ENCODE peak calls at places on chromosomes 1 and 21, in four cellular contexts. One of them, this sample, is unnamed. For H3K4me1 and H3K9me3, the result is how much of the 10 kb centered on the place peaks cover.

GRCh38 chr1:214328770-214329455 is 48.0 kb downstream of the SMYD2 start:
- DNase-seq in right lobe of liver: peak
- DNase-seq in pancreas: peak
- DNase-seq in ovary: peak
- DNase-seq in this sample: peak

GRCh38 chr1:228369608-228370438 is 36.8 kb downstream of the TRIM11 start:
- DNase-seq in right lobe of liver: no peak
- DNase-seq in pancreas: no peak
- DNase-seq in ovary: no peak
- DNase-seq in this sample: no peak

GRCh38 chr1:108512239-108513071 is 47.4 kb upstream of the EEIG2 start:
- DNase-seq in right lobe of liver: no peak
- DNase-seq in pancreas: no peak
- DNase-seq in ovary: no peak
- DNase-seq in this sample: peak

GRCh38 chr1:228837817-228838716 is 102.8 kb downstream of the RHOU start:
- DNase-seq in right lobe of liver: peak
- DNase-seq in pancreas: peak
- DNase-seq in ovary: peak
- DNase-seq in this sample: no peak

GRCh38 chr1:8435569-8436071 is 117.7 kb downstream of the SLC45A1 start:
- DNase-seq in right lobe of liver: no peak
- DNase-seq in pancreas: no peak
- DNase-seq in ovary: no peak
- DNase-seq in this sample: no peak

GRCh38 chr1:54255026-54255425 is 55.1 kb downstream of the MRPL37 start:
- DNase-seq in right lobe of liver: no peak
- DNase-seq in pancreas: no peak
- DNase-seq in ovary: no peak
- DNase-seq in this sample: no peak

GRCh38 chr1:24920155-24920925 is 9.7 kb downstream of the RUNX3 start:
- DNase-seq in right lobe of liver: no peak
- DNase-seq in pancreas: no peak
- DNase-seq in ovary: no peak
- DNase-seq in this sample: no peak

GRCh38 chr1:63795455-63795854 is 21.6 kb downstream of the ROR1 start:
- DNase-seq in right lobe of liver: no peak
- DNase-seq in pancreas: no peak
- DNase-seq in ovary: no peak
- DNase-seq in this sample: no peak

GRCh38 chr1:18128298-18128697 is 20.7 kb downstream of the IGSF21 start:
- DNase-seq in right lobe of liver: peak
- DNase-seq in pancreas: no peak
- DNase-seq in ovary: no peak
- DNase-seq in this sample: no peak

GRCh38 chr1:162390396-162391185 is 9.1 kb downstream of the C1orf226 start:
- DNase-seq in right lobe of liver: no peak
- DNase-seq in pancreas: no peak
- DNase-seq in ovary: no peak
- DNase-seq in this sample: no peak

GRCh38 chr21:42793774-42794173 is 85.6 kb downstream of the WDR4 start:
- DNase-seq in right lobe of liver: no peak
- DNase-seq in pancreas: no peak
- DNase-seq in ovary: no peak
- DNase-seq in this sample: no peak
- H3K4me1 ChIP-seq in right lobe of liver: under half
- H3K4me1 ChIP-seq in pancreas: under half
- H3K4me1 ChIP-seq in ovary: under half
- H3K4me1 ChIP-seq in this sample: under half

DNA sequence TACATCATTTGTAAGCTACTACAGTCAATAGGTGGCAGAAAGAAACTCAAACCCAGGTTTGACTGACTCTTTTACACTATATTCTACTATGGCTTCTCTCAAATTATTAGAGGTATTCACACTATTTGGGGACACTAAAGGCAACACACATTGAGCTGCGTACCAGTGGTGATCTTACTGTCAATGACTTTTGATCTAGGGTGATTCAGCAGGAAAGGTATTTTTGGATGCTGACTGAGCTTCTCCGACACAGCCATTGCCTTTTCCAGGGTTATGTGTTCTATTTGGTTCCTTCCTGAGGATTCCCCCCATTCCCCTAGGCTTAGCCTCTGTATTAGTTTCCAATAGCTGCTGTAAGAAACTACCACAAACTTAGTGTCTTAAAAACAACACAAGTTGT is 73.2 kb upstream of the JAK1 start:
- DNase-seq in right lobe of liver: no peak
- DNase-seq in pancreas: no peak
- DNase-seq in ovary: no peak
- DNase-seq in this sample: no peak
- H3K9me3 ChIP-seq in right lobe of liver: under half
- H3K9me3 ChIP-seq in pancreas: under half
- H3K9me3 ChIP-seq in ovary: under half
- H3K9me3 ChIP-seq in this sample: under half

GRCh38 chr1:21935393-21935804 is 1.7 kb downstream of the HSPG2 start:
- DNase-seq in right lobe of liver: no peak
- DNase-seq in pancreas: no peak
- DNase-seq in ovary: no peak
- DNase-seq in this sample: no peak
- H3K4me3 ChIP-seq in right lobe of liver: peak
- H3K4me3 ChIP-seq in pancreas: peak
- H3K4me3 ChIP-seq in ovary: peak
- H3K4me3 ChIP-seq in this sample: peak

GRCh38 chr21:26112979-26113378 is 57.6 kb downstream of the APP start:
- DNase-seq in right lobe of liver: no peak
- DNase-seq in pancreas: peak
- DNase-seq in ovary: no peak
- DNase-seq in this sample: no peak

GRCh38 chr21:26115899-26116298 is 54.7 kb downstream of the APP start:
- DNase-seq in right lobe of liver: no peak
- DNase-seq in pancreas: no peak
- DNase-seq in ovary: no peak
- DNase-seq in this sample: no peak

GRCh38 chr21:26117324-26117971 is 53.1 kb downstream of the APP start:
- DNase-seq in right lobe of liver: no peak
- DNase-seq in pancreas: no peak
- DNase-seq in ovary: no peak
- DNase-seq in this sample: no peak

GRCh38 chr21:26116456-26117011 is 54.0 kb downstream of the APP start:
- DNase-seq in right lobe of liver: no peak
- DNase-seq in pancreas: peak
- DNase-seq in ovary: no peak
- DNase-seq in this sample: no peak

DNA sequence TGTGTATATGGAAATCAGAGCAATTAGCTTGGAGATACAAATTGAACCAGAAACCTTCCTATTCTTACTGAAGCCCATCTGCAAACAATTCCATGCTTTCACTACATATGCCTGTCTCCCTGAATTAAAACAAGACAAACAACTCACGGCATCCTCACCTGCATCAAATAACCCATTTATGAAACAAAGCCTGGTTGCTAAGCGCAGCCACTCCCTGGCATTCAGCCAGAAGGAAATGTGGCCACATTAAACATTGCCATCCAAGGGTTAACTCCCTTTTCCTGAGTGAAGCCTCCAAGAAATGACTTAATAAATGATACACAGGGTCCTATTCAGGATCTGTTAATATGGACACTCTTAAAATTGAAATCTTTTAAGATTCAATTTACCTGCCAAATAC is 55.2 kb downstream of the APP start:
- DNase-seq in right lobe of liver: no peak
- DNase-seq in pancreas: no peak
- DNase-seq in ovary: no peak
- DNase-seq in this sample: no peak
- H3K4me1 ChIP-seq in right lobe of liver: under half
- H3K4me1 ChIP-seq in pancreas: under half
- H3K4me1 ChIP-seq in ovary: under half
- H3K4me1 ChIP-seq in this sample: under half

GRCh38 chr1:2788506-2789163 is 12.9 kb downstream of the TTC34 start:
- DNase-seq in right lobe of liver: peak
- DNase-seq in pancreas: no peak
- DNase-seq in ovary: no peak
- DNase-seq in this sample: no peak

GRCh38 chr1:2789986-2790581 is 11.4 kb downstream of the TTC34 start:
- DNase-seq in right lobe of liver: peak
- DNase-seq in pancreas: no peak
- DNase-seq in ovary: no peak
- DNase-seq in this sample: no peak

GRCh38 chr1:2787163-2787911 is 14.2 kb downstream of the TTC34 start:
- DNase-seq in right lobe of liver: peak
- DNase-seq in pancreas: no peak
- DNase-seq in ovary: peak
- DNase-seq in this sample: no peak

GRCh38 chr1:2791027-2791760 is 10.3 kb downstream of the TTC34 start:
- DNase-seq in right lobe of liver: no peak
- DNase-seq in pancreas: no peak
- DNase-seq in ovary: no peak
- DNase-seq in this sample: no peak

GRCh38 chr1:2789164-2789985 is 12.1 kb downstream of the TTC34 start:
- DNase-seq in right lobe of liver: peak
- DNase-seq in pancreas: no peak
- DNase-seq in ovary: no peak
- DNase-seq in this sample: peak
- H3K9me3 ChIP-seq in right lobe of liver: under half
- H3K9me3 ChIP-seq in pancreas: under half
- H3K9me3 ChIP-seq in ovary: under half
- H3K9me3 ChIP-seq in this sample: under half

GRCh38 chr21:42120904-42121535 is 49.9 kb downstream of the UMODL1 start:
- DNase-seq in right lobe of liver: no peak
- DNase-seq in pancreas: no peak
- DNase-seq in ovary: no peak
- DNase-seq in this sample: no peak
- H3K4me3 ChIP-seq in right lobe of liver: no peak
- H3K4me3 ChIP-seq in pancreas: no peak
- H3K4me3 ChIP-seq in ovary: no peak
- H3K4me3 ChIP-seq in this sample: no peak

GRCh38 chr1:28507247-28507645 is 1.4 kb downstream of the RCC1 start:
- DNase-seq in right lobe of liver: no peak
- DNase-seq in pancreas: no peak
- DNase-seq in ovary: no peak
- DNase-seq in this sample: no peak

GRCh38 chr1:28509705-28510349 is 4.0 kb downstream of the RCC1 start:
- DNase-seq in right lobe of liver: no peak
- DNase-seq in pancreas: no peak
- DNase-seq in ovary: no peak
- DNase-seq in this sample: peak

GRCh38 chr1:28506907-28507246 is 1.0 kb downstream of the RCC1 start:
- DNase-seq in right lobe of liver: no peak
- DNase-seq in pancreas: no peak
- DNase-seq in ovary: no peak
- DNase-seq in this sample: no peak

GRCh38 chr1:28507646-28508434 is 2.0 kb downstream of the RCC1 start:
- DNase-seq in right lobe of liver: no peak
- DNase-seq in pancreas: no peak
- DNase-seq in ovary: no peak
- DNase-seq in this sample: no peak

DNA sequence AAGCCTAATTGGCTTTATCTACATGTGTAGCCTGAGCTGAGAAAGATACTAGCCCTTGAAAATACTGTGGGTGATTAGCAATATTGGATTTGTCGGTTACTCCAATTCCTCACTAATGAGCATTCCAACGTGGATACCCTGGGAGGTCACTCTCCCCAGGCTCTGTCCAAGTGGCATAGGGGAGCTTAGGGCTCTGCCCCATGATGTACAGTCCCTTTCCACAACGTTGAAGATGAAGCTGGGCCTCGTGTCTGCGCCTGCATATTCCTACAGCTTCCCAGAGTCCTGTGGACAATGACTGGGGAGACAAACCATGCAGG is 2.6 kb downstream of the RCC1 start:
- DNase-seq in right lobe of liver: no peak
- DNase-seq in pancreas: no peak
- DNase-seq in ovary: no peak
- DNase-seq in this sample: no peak
- H3K4me1 ChIP-seq in right lobe of liver: under half
- H3K4me1 ChIP-seq in pancreas: under half
- H3K4me1 ChIP-seq in ovary: under half
- H3K4me1 ChIP-seq in this sample: under half

GRCh38 chr1:152501704-152502103 is 8.9 kb upstream of the LCE5A start:
- DNase-seq in right lobe of liver: no peak
- DNase-seq in pancreas: no peak
- DNase-seq in ovary: no peak
- DNase-seq in this sample: no peak
- H3K9me3 ChIP-seq in right lobe of liver: under half
- H3K9me3 ChIP-seq in pancreas: under half
- H3K9me3 ChIP-seq in ovary: under half
- H3K9me3 ChIP-seq in this sample: under half

GRCh38 chr1:26155370-26156284 is 3.3 kb upstream of the FAM110D start:
- DNase-seq in right lobe of liver: no peak
- DNase-seq in pancreas: no peak
- DNase-seq in ovary: no peak
- DNase-seq in this sample: no peak

GRCh38 chr1:26158271-26159112 is at the start of gene FAM110D:
- DNase-seq in right lobe of liver: no peak
- DNase-seq in pancreas: no peak
- DNase-seq in ovary: no peak
- DNase-seq in this sample: no peak

GRCh38 chr1:26153966-26154572 is 4.8 kb upstream of the FAM110D start:
- DNase-seq in right lobe of liver: no peak
- DNase-seq in pancreas: no peak
- DNase-seq in ovary: no peak
- DNase-seq in this sample: no peak

GRCh38 chr1:26154750-26155149 is 4.1 kb upstream of the FAM110D start:
- DNase-seq in right lobe of liver: no peak
- DNase-seq in pancreas: no peak
- DNase-seq in ovary: no peak
- DNase-seq in this sample: no peak

GRCh38 chr1:26156285-26157038 is 2.4 kb upstream of the FAM110D start:
- DNase-seq in right lobe of liver: no peak
- DNase-seq in pancreas: no peak
- DNase-seq in ovary: no peak
- DNase-seq in this sample: peak
- H3K4me3 ChIP-seq in right lobe of liver: no peak
- H3K4me3 ChIP-seq in pancreas: peak
- H3K4me3 ChIP-seq in ovary: no peak
- H3K4me3 ChIP-seq in this sample: no peak

DNA sequence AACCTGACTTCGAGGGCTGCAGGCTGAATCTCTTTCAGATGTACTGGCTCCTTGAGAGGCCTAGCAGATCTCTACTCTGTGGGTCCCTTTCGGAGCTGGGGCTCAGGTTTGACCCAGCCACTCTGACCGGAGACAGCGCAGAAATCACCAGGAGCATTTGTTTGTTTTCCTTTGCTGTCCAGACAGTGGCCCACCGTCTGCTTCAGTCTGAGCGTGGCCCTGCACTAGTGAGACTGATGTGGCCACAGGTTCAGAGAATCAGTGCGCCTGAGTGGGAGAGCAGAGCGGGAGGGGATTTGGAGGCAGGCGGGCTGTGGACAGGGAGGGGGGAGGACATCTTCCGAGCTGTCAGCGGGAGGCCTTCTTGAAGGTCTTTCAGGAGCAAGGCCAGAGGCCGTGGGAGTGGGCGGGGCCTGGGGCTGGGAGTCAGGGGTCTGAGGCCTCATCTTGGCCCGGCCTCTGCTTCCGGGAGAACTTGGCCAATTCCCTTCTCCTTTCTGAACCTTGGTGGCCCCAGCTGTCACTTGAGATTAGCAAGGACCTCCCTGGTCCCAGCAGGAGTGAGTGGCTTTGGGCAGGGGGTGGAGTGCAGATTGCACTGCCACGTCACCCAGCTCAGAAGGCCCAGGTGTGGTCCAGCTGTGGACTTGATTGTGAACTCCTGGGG is 8.1 kb downstream of the TNFRSF1B start:
- DNase-seq in right lobe of liver: peak
- DNase-seq in pancreas: no peak
- DNase-seq in ovary: peak
- DNase-seq in this sample: no peak
- H3K4me1 ChIP-seq in right lobe of liver: under half
- H3K4me1 ChIP-seq in pancreas: under half
- H3K4me1 ChIP-seq in ovary: under half
- H3K4me1 ChIP-seq in this sample: under half